ENCODE peak calls at places on chromosome 4, in four cellular contexts. Q is HCT116, D is testis, K is DND-41. U is an unnamed sample.

GRCh38 chr4:40205259-40206198 is 8.7 kb downstream of the RHOH start:
- DNase-seq in Q (no peak), D (no peak), K (peak), U (no peak)

GRCh38 chr4:1576200-1576960 is 107.7 kb downstream of the FAM53A start:
- DNase-seq in Q (no peak), D (no peak), K (no peak), U (no peak)

GRCh38 chr4:120667102-120667501 is 255.4 kb downstream of the PRDM5 start:
- DNase-seq in Q (no peak), D (no peak), K (no peak), U (no peak)

GRCh38 chr4:177907736-177908424 is 465.6 kb upstream of the AGA start:
- DNase-seq in Q (no peak), D (no peak), K (no peak), U (peak)

GRCh38 chr4:95158045-95158444 is 390.7 kb downstream of the UNC5C start:
- DNase-seq in Q (no peak), D (no peak), K (no peak), U (no peak)

GRCh38 chr4:161320377-161320776 is 843.4 kb downstream of the FSTL5 start:
- DNase-seq in Q (peak), D (peak), K (no peak), U (peak)

GRCh38 chr4:150242820-150243458 is 164.7 kb downstream of the DCLK2 start:
- DNase-seq in Q (peak), D (peak), K (peak), U (peak)

GRCh38 chr4:21134994-21135393 is 434.7 kb downstream of the PACRGL start:
- DNase-seq in Q (no peak), D (no peak), K (no peak), U (peak)

GRCh38 chr4:3302164-3302785 is 9.5 kb downstream of the RGS12 start:
- DNase-seq in Q (no peak), D (no peak), K (peak), U (no peak)

GRCh38 chr4:106830879-106831278 is 205.2 kb downstream of the DKK2 start:
- DNase-seq in Q (no peak), D (no peak), K (no peak), U (no peak)

GRCh38 chr4:148787831-148788477 is 345.7 kb upstream of the NR3C2 start:
- DNase-seq in Q (no peak), D (no peak), K (no peak), U (no peak)

GRCh38 chr4:86522349-86522748 is 71.8 kb upstream of the PTPN13 start:
- DNase-seq in Q (no peak), D (no peak), K (no peak), U (no peak)

GRCh38 chr4:4254179-4254578 is 6.2 kb upstream of the TMEM128 start:
- DNase-seq in Q (no peak), D (no peak), K (no peak), U (no peak)

GRCh38 chr4:123876640-123877039 is 480.0 kb downstream of the SPRY1 start:
- DNase-seq in Q (no peak), D (no peak), K (no peak), U (peak)

GRCh38 chr4:112859456-112860184 is 189.8 kb upstream of the ANK2 start:
- DNase-seq in Q (no peak), D (no peak), K (no peak), U (no peak)

GRCh38 chr4:172892300-172892699 is 276.3 kb upstream of the GALNT7 start:
- DNase-seq in Q (peak), D (no peak), K (peak), U (no peak)

GRCh38 chr4:185532795-185533324 is 2.4 kb downstream of the PDLIM3 start:
- DNase-seq in Q (no peak), D (no peak), K (no peak), U (no peak)

GRCh38 chr4:62526671-62527070 is 1326.5 kb downstream of the ADGRL3 start:
- DNase-seq in Q (no peak), D (no peak), K (no peak), U (no peak)

GRCh38 chr4:110631582-110632505 is 9.0 kb upstream of the PITX2 start:
- DNase-seq in Q (peak), D (peak), K (no peak), U (peak)

GRCh38 chr4:46648088-46648744 is 258.3 kb upstream of the GABRA2 start:
- DNase-seq in Q (no peak), D (peak), K (peak), U (peak)

GRCh38 chr4:8305851-8306361 is 36.4 kb downstream of the HTRA3 start:
- DNase-seq in Q (no peak), D (peak), K (no peak), U (no peak)

GRCh38 chr4:11914406-11914805 is 485.7 kb upstream of the HS3ST1 start:
- DNase-seq in Q (no peak), D (no peak), K (no peak), U (no peak)

GRCh38 chr4:74096265-74096980 is 2.6 kb downstream of the CXCL2 start:
- DNase-seq in Q (no peak), D (no peak), K (no peak), U (peak)

GRCh38 chr4:127479031-127479622 is 153.6 kb upstream of the INTU start:
- DNase-seq in Q (peak), D (no peak), K (no peak), U (peak)

GRCh38 chr4:22607382-22607781 is 85.4 kb upstream of the GBA3 start:
- DNase-seq in Q (peak), D (peak), K (peak), U (peak)

GRCh38 chr4:20062054-20062453 is 189.7 kb upstream of the SLIT2 start:
- DNase-seq in Q (no peak), D (no peak), K (no peak), U (peak)

GRCh38 chr4:13559414-13559813 is 15.1 kb upstream of the NKX3-2 start:
- DNase-seq in Q (no peak), D (no peak), K (no peak), U (peak)

GRCh38 chr4:20248155-20248558 is 3.5 kb upstream of the SLIT2 start:
- DNase-seq in Q (peak), D (no peak), K (peak), U (peak)

GRCh38 chr4:121462660-121463261 is 81.9 kb upstream of the QRFPR start:
- DNase-seq in Q (peak), D (peak), K (peak), U (peak)

GRCh38 chr4:11053601-11054000 is 369.0 kb upstream of the CLNK start:
- DNase-seq in Q (no peak), D (no peak), K (no peak), U (no peak)

GRCh38 chr4:174764105-174764729 is 64.8 kb downstream of the GLRA3 start:
- DNase-seq in Q (peak), D (no peak), K (no peak), U (peak)

GRCh38 chr4:3226467-3226866 is 22.5 kb upstream of the MSANTD1 start:
- DNase-seq in Q (no peak), D (no peak), K (no peak), U (no peak)

GRCh38 chr4:52248836-52249235 is 197.7 kb downstream of the SPATA18 start:
- DNase-seq in Q (no peak), D (no peak), K (no peak), U (no peak)

GRCh38 chr4:54726907-54727306 is 69.2 kb downstream of the KIT start:
- DNase-seq in Q (no peak), D (no peak), K (no peak), U (no peak)

GRCh38 chr4:77878176-77878575 is 15.5 kb downstream of the MRPL1 start:
- DNase-seq in Q (no peak), D (no peak), K (no peak), U (no peak)

GRCh38 chr4:55830741-55831140 is 11.2 kb downstream of the EXOC1L start:
- DNase-seq in Q (no peak), D (no peak), K (no peak), U (peak)

GRCh38 chr4:182240161-182241130 is 2.8 kb upstream of the TENM3 start:
- DNase-seq in Q (no peak), D (no peak), K (no peak), U (peak)

DNA sequence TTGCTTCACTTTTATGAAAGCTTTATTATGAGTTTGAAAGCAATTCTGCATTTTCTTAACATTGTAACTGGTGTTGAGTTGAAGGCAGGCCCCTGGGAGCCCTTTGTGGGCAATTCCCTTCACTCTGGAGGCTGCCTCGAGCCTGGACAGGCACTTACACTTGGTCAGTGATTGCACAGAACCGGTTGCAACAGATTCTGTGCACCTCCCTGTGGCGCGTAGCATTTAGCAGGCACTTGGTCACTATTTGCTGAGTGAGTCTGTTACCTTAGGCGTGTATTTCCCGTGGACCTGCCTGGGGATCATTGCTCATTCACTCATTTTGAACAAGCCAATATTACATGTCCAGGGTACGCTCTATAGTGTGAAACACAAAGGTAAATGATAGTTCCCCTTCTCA is 80.4 kb downstream of the PTTG2 start:
- DNase-seq in Q (no peak), D (no peak), K (no peak), U (no peak)
- TF ChIP-seq CTCF in Q (no peak), D (no peak), K (no peak), U (no peak)

GRCh38 chr4:91282217-91282616 is 1021.5 kb upstream of the GRID2 start:
- DNase-seq in Q (no peak), D (no peak), K (no peak), U (no peak)

GRCh38 chr4:91285485-91285884 is 1018.3 kb upstream of the GRID2 start:
- DNase-seq in Q (no peak), D (no peak), K (no peak), U (no peak)

GRCh38 chr4:91280551-91281290 is 1023.0 kb upstream of the GRID2 start:
- DNase-seq in Q (no peak), D (no peak), K (no peak), U (no peak)

GRCh38 chr4:91284480-91284879 is 1019.3 kb upstream of the GRID2 start:
- DNase-seq in Q (no peak), D (no peak), K (no peak), U (no peak)

GRCh38 chr4:91283726-91284125 is 1020.0 kb upstream of the GRID2 start:
- DNase-seq in Q (no peak), D (no peak), K (no peak), U (no peak)
- H3K4me3 ChIP-seq in Q (no peak), D (no peak), K (no peak), U (no peak)

GRCh38 chr4:41696768-41697167 is 51.8 kb downstream of the PHOX2B start:
- DNase-seq in Q (no peak), D (no peak), K (no peak), U (no peak)

GRCh38 chr4:41687971-41688370 is 60.6 kb downstream of the PHOX2B start:
- DNase-seq in Q (no peak), D (no peak), K (no peak), U (no peak)

GRCh38 chr4:41696131-41696530 is 52.4 kb downstream of the PHOX2B start:
- DNase-seq in Q (no peak), D (no peak), K (no peak), U (no peak)

GRCh38 chr4:41692717-41693345 is 55.7 kb downstream of the PHOX2B start:
- DNase-seq in Q (peak), D (peak), K (peak), U (peak)

DNA sequence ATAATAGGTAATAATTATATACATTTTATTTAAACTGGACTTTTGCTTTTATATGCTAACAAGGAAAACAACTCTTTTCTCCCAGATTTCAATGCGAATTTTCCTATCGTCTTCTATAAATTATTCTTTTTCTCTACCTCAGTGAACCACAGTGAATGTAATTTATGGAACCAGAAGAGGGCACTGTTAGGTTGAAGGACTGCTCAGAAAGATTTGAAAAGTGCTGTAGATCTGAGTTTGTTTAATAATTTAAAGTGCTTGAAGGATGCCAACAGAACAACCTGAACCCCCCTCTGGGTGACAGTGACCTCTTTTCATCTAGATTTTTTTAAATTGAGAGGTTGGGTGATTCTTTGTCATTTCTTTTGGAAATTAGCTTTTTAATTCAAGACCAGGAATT is 54.9 kb downstream of the PHOX2B start:
- DNase-seq in Q (no peak), D (no peak), K (no peak), U (peak)
- TF ChIP-seq CTCF in Q (peak), D (no peak), K (peak), U (peak)

GRCh38 chr4:165738571-165738970 is 134.5 kb upstream of the TLL1 start:
- DNase-seq in Q (no peak), D (no peak), K (no peak), U (no peak)
- H3K4me3 ChIP-seq in Q (no peak), D (no peak), K (no peak), U (no peak)

GRCh38 chr4:151896880-151897279 is 136.1 kb upstream of the GATB start:
- DNase-seq in Q (no peak), D (no peak), K (no peak), U (no peak)
- TF ChIP-seq CTCF in Q (no peak), D (no peak), K (no peak), U (no peak)

GRCh38 chr4:23891064-23891421 is 1.2 kb upstream of the PPARGC1A start:
- DNase-seq in Q (no peak), D (no peak), K (no peak), U (no peak)
- H3K4me3 ChIP-seq in Q (no peak), D (peak), K (no peak), U (no peak)

DNA sequence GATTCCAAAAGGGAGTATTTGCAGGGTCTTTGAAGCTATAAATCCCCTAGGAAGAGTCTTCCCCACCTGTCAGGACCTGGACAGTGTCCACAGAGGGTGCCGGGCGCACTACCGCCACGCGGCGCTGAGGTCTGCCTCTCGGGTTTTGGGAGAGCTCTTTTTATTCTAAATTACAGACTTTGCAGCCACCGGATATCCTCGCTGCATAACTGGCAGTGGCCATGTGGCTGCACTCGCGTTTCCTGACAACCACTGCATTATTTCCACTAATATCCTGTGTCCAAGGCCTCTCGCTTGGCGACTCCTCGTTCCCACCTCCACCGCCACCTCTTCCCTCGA is 608 bp upstream of the TMEM131L start:
- DNase-seq in Q (peak), D (peak), K (peak), U (peak)
- TF ChIP-seq CTCF in Q (peak), D (peak), K (peak), U (no peak)

GRCh38 chr4:36288727-36289126 is 7.3 kb downstream of the DTHD1 start:
- DNase-seq in Q (no peak), D (no peak), K (no peak), U (no peak)

GRCh38 chr4:36285784-36286480 is 4.5 kb downstream of the DTHD1 start:
- DNase-seq in Q (peak), D (no peak), K (peak), U (no peak)

GRCh38 chr4:36292551-36293188 is 11.3 kb downstream of the DTHD1 start:
- DNase-seq in Q (no peak), D (no peak), K (no peak), U (no peak)

GRCh38 chr4:36286481-36286871 is 5.1 kb downstream of the DTHD1 start:
- DNase-seq in Q (no peak), D (no peak), K (no peak), U (no peak)

DNA sequence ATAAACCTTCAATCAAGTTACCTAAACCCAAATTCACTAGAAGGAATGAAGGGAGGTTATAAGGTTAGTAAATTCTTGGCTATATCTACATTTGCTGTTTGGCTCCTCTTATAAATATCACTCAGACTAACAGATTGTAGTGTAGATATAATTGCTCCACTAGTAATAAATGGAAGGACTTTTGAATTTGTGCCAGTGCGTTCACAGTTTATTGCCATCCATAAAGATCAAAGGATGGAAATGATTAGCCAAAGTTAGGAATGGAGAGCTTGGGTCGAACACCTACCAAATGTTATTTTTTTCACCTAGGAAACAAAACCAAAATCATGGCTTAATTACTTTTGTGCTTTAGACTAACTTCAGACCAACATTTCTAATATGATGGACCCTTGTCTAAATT is 9.2 kb downstream of the DTHD1 start:
- DNase-seq in Q (no peak), D (no peak), K (no peak), U (no peak)
- H3K4me3 ChIP-seq in Q (no peak), D (no peak), K (no peak), U (no peak)

DNA sequence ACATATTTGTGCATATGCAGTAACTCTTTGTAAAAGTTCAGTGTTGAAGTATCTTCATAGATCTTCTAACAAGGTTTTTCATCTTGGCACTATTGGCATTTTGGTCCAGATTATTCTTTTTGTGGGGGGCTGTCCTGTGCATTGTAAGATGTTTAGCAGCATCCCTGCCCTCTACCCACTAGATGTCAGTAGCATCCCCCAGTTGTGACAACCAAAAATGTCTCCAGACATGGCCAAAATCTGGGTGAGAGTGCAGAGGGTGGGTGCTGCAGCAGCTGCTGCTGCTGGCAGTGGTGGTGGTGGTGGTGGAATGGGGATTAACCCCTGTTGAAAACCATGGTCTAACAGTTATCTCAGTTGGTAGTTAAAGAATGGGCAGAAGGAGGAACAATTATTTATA is 370.0 kb downstream of the GPAT3 start:
- DNase-seq in Q (no peak), D (no peak), K (peak), U (no peak)
- TF ChIP-seq CTCF in Q (peak), D (no peak), K (peak), U (no peak)

DNA sequence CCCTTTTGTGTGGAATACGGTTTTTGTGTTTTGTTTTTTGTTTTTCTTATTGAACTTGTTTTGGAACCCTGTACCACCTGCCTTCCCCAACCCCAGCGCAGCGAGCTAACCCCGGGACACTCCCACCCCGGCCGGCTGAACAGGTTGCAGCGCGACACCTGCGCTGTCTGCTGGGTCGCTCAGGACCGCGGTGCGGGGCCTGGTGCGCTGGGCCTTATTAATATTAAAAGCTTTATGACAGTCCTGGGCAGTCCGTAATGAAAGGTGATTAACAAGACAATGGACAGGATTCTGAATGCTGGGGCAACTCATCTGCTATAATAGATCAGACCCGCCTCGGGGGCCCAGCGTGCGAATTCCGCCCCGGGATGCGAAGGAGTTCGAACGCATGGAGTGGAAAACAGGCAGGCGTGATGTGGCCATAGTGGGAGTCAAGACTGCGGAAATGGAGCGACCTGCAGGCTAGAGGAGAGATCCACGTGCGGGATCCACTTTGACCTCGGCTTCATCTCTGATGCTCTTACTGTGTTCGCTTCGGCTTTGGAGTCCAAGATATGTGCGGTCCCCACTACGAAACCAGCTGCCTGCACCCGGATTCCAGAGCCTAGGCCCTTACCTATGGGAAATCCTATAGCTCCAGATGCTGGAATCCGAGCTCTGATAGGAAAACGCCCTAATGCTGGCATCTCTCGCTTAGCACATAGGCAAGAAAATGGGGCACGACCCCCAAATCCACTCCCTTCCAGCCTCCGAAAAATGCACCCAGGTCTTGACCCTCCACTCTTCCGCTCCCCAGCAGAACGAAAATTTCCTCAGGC is 69.0 kb upstream of the TMEM33 start:
- DNase-seq in Q (no peak), D (no peak), K (no peak), U (no peak)
- H3K4me3 ChIP-seq in Q (no peak), D (no peak), K (no peak), U (no peak)